ENCODE peak calls at places on chromosomes 4 and X, in four cellular contexts. J is GM12878, R is upper lobe of left lung, O is AG09309. B is an unnamed sample.

GRCh38 chr4:104915373-104915772 is 231.3 kb upstream of the TET2 start:
- DNase-seq in J (no peak), R (no peak), O (no peak), B (no peak)

GRCh38 chrX:75968293-75968692 is 183.2 kb upstream of the MAGEE2 start:
- DNase-seq in J (no peak), R (no peak), O (no peak), B (no peak)

GRCh38 chr4:164204434-164204833 is 549.5 kb upstream of the SMIM31 start:
- DNase-seq in J (no peak), R (no peak), O (no peak), B (no peak)

GRCh38 chr4:1376841-1377605 is 29.2 kb downstream of the NKX1-1 start:
- DNase-seq in J (no peak), R (no peak), O (no peak), B (no peak)

GRCh38 chrX:67574696-67575095 is 30.9 kb downstream of the AR start:
- DNase-seq in J (no peak), R (no peak), O (no peak), B (no peak)

GRCh38 chr4:154743683-154744340 is at the start of gene LRAT:
- DNase-seq in J (no peak), R (peak), O (no peak), B (peak)

GRCh38 chrX:31547416-31547815 is 475.6 kb upstream of the FTHL17 start:
- DNase-seq in J (no peak), R (no peak), O (no peak), B (no peak)

GRCh38 chr4:2071912-2072867 is 13.1 kb downstream of the NAT8L start:
- DNase-seq in J (no peak), R (no peak), O (no peak), B (no peak)

GRCh38 chrX:53320543-53321215 is 39.3 kb upstream of the IQSEC2 start:
- DNase-seq in J (no peak), R (no peak), O (no peak), B (no peak)

GRCh38 chrX:144819406-144819805 is 427.9 kb upstream of the SPANXN1 start:
- DNase-seq in J (no peak), R (no peak), O (no peak), B (no peak)

GRCh38 chr4:145075742-145076472 is 22.1 kb downstream of the ANAPC10 start:
- DNase-seq in J (no peak), R (no peak), O (no peak), B (no peak)

GRCh38 chr4:176939445-176939844 is 146.7 kb upstream of the VEGFC start:
- DNase-seq in J (no peak), R (no peak), O (no peak), B (no peak)

GRCh38 chrX:154029439-154029838 is 9.7 kb upstream of the IRAK1 start:
- DNase-seq in J (no peak), R (no peak), O (no peak), B (no peak)

GRCh38 chr4:139083533-139084424 is 68.2 kb downstream of the NOCT start:
- DNase-seq in J (peak), R (peak), O (peak), B (peak)
- TF ChIP-seq CTCF in J (no peak), R (peak), O (peak), B (no peak)

DNA sequence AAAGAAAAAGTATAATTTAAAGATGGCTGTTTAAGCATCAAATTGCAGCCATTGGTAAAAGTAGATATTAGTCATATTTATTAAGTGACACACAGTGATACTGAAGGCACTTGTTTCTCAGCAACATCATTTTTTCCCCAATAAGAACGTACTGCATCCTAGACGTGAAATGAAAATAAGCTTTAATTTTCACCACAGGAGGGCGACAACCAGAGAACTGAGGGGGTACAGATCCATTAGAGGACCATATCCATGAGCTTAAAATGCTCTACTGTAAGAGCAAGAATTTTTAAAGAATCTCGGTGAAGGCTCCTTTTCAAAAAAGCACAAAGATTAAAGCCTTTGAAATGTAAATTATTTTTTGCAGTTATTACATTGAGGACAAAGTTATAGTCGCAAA is 33.4 kb downstream of the FRG1 start:
- DNase-seq in J (no peak), R (no peak), O (no peak), B (no peak)
- TF ChIP-seq CTCF in J (peak), R (no peak), O (peak), B (peak)

GRCh38 chrX:22664826-22665225 is 334.9 kb upstream of the DDX53 start:
- DNase-seq in J (no peak), R (no peak), O (no peak), B (no peak)

GRCh38 chrX:22660756-22661155 is 339.0 kb upstream of the DDX53 start:
- DNase-seq in J (no peak), R (no peak), O (no peak), B (no peak)

GRCh38 chrX:22662776-22663175 is 337.0 kb upstream of the DDX53 start:
- DNase-seq in J (no peak), R (no peak), O (no peak), B (no peak)

GRCh38 chrX:22665818-22666217 is 333.9 kb upstream of the DDX53 start:
- DNase-seq in J (no peak), R (no peak), O (no peak), B (no peak)

DNA sequence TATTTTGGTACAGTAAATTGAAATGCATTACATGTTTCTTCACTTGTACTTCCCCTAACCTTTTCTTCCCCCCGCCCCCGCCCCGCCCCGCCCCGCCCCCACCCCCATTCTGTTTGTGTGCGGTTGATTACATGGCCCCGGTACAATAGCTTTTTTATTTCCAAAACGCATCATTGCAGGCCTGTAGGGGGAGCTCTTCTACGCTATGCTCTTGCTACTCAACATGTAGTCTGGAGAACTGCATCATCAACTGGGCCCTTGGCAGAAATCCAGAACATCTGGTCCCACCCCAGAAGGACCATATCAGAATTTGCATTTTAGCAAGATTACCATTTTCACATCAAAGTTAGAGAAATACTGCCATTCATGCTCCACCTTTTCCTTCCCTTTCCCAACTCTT is 333.3 kb upstream of the DDX53 start:
- DNase-seq in J (no peak), R (no peak), O (no peak), B (peak)
- TF ChIP-seq CTCF in J (no peak), R (no peak), O (peak), B (no peak)

DNA sequence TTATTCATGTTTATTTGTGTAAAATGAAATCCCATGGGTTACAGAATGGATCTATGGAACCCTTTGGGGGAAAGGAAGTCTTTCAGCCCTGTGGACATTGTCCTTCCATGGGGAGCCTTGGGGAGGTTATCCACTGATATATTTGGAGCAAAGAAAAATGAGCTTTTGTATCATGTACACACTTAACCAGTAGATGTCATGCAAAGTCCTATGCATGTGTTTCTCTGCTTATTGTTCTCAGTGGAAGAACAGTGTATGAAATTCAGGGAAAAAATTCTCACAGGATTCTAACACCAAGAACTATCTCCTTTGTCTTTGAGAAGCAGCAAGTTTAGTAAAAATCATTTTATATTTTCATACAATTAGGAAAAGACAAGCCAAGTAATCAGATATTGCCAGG is 105.3 kb downstream of the DTHD1 start:
- DNase-seq in J (no peak), R (no peak), O (no peak), B (no peak)
- TF ChIP-seq CTCF in J (no peak), R (no peak), O (no peak), B (no peak)

DNA sequence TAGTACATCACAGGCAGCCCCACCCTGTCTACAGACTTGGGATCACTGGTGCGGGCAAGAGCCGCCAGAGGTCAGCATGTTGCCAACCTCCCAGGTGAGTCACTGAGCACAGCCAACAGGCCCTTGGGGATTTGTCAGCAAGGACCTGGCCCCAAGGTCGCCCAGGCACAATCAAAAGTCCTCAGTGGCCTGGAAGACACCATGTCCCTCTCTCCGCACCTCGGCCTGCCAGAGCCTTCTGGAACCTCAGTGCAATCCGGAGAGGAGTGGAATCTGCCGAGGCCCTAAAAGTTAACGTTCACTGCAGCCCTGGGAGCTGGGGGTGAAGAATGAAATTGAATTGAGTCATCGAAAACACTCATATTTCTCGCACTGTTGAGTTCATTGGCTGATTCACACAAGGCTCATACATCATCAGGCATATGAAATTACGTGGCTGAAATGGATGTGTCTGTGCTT is 74.3 kb downstream of the WFS1 start:
- DNase-seq in J (no peak), R (no peak), O (peak), B (no peak)
- TF ChIP-seq CTCF in J (peak), R (no peak), O (peak), B (peak)

DNA sequence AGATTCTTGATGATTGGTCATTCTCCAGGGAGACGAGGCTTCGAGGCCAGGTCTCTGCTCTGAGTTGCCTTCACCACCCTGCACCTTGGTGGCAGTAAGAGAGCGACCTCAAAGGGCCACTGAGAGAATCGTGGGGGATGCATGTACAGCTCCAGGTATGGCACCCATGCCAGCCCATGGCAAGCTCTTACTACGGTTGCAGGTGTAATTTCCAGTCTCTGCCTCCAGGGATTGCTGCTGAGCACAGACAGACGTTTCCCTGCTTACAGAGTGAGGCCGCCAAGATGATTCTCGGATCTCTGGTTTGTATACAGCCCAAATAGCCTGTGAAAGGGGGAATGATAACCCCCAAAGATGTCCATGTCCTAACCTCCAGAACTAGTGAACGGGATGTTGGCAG is 16.3 kb upstream of the DRD5 start:
- DNase-seq in J (no peak), R (peak), O (no peak), B (peak)
- TF ChIP-seq CTCF in J (peak), R (peak), O (peak), B (peak)

DNA sequence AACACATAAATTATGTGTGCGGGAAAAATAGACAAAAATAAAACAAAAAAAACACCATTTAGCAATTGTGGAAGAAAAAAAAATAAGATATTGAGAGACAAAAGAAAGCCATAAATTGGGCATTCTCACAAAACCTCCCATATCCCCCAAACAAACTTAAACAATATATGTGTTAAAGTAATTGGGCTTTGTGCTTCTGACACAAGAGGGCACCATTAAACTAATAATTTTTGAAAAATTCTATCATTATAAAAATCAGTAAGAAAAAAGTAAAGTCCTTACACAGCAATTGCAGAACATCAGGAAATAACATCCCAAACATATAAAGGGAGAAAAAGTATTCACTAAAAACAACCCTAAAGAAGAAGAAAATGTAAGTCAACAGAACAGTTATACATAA is 880.7 kb downstream of the TECRL start:
- DNase-seq in J (no peak), R (no peak), O (no peak), B (no peak)
- TF ChIP-seq CTCF in J (no peak), R (no peak), O (no peak), B (no peak)

DNA sequence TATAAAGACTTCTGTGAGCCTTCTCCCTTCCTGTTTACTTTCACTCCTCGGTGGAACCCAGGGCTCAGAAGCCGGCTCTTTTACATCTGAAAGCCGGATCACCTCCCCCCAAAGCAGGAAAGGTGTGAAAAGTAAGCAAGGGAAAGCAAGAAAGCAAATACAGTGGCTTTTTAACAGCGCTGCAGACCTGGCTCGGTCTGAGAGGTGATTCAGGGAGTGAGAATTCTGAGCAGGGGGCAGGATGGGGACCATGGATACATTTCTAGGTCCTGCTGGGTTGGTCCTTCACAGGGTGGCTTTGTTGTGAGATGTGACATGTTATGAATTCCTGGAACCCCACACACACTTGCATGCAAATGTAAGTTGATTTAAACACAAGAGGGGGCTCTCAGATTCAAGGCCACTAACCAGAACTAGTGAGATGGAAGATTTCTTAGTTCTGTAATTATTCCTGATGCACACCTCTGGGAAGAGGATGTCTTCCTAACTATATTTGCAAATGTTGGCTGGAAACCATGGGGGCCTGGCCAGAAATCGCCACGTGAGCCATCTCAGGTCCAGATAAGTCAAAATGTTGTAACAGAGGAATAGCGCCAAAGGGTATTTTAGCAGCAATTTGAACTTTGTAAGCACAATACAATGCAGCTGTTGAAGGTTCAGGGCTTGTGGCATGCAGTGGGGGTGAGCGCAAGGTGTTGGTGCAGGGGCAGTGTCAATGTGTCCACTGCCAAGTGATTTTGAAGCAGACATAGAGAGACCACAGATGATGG is 670.1 kb upstream of the LCORL start:
- DNase-seq in J (no peak), R (no peak), O (no peak), B (no peak)
- TF ChIP-seq CTCF in J (no peak), R (no peak), O (no peak), B (no peak)

GRCh38 chr4:101345596-101346311 is 1.6 kb downstream of the PPP3CA start:
- DNase-seq in J (no peak), R (peak), O (no peak), B (peak)
- TF ChIP-seq CTCF in J (no peak), R (no peak), O (no peak), B (no peak)

B was measured in GM10248.